ENCODE peak calls at places on chromosomes 5 and 9, in four cellular contexts. One of them, this sample, is unnamed.

GRCh38 chr5:178483620-178484019 is 106.6 kb downstream of the COL23A1 start:
- DNase-seq in GM12891: no peak
- DNase-seq in HepG2: no peak
- DNase-seq in H1: no peak
- DNase-seq in this sample: no peak

GRCh38 chr5:174063092-174063756 is 17.7 kb downstream of the NSG2 start:
- DNase-seq in GM12891: no peak
- DNase-seq in HepG2: no peak
- DNase-seq in H1: no peak
- DNase-seq in this sample: no peak

GRCh38 chr5:134130239-134130945 is 15.9 kb downstream of the TCF7 start:
- DNase-seq in GM12891: no peak
- DNase-seq in HepG2: no peak
- DNase-seq in H1: no peak
- DNase-seq in this sample: no peak

GRCh38 chr9:125529589-125530515 is 177.2 kb downstream of the MAPKAP1 start:
- DNase-seq in GM12891: no peak
- DNase-seq in HepG2: no peak
- DNase-seq in H1: no peak
- DNase-seq in this sample: no peak

GRCh38 chr9:116546711-116547581 is 140.2 kb upstream of the TRIM32 start:
- DNase-seq in GM12891: no peak
- DNase-seq in HepG2: peak; percentile 90
- DNase-seq in H1: no peak
- DNase-seq in this sample: no peak

GRCh38 chr9:132181796-132182521 is 20.1 kb downstream of the NTNG2 start:
- DNase-seq in GM12891: no peak
- DNase-seq in HepG2: no peak
- DNase-seq in H1: no peak
- DNase-seq in this sample: no peak

GRCh38 chr5:81393783-81394718 is at the start of gene ACOT12:
- DNase-seq in GM12891: peak; percentile 10
- DNase-seq in HepG2: no peak
- DNase-seq in H1: no peak
- DNase-seq in this sample: no peak

GRCh38 chr9:98775831-98776441 is 20.4 kb downstream of the ANKS6 start:
- DNase-seq in GM12891: peak; percentile 73
- DNase-seq in HepG2: peak; percentile 67
- DNase-seq in H1: no peak
- DNase-seq in this sample: peak; percentile 47

GRCh38 chr5:173645437-173645807 is 29.0 kb upstream of the BOD1 start:
- DNase-seq in GM12891: no peak
- DNase-seq in HepG2: peak; percentile 30
- DNase-seq in H1: peak; percentile 23
- DNase-seq in this sample: no peak

GRCh38 chr9:12232836-12233235 is 460.3 kb upstream of the TYRP1 start:
- DNase-seq in GM12891: no peak
- DNase-seq in HepG2: no peak
- DNase-seq in H1: no peak
- DNase-seq in this sample: no peak

GRCh38 chr5:135205616-135206349 is 171.8 kb upstream of the PITX1 start:
- DNase-seq in GM12891: no peak
- DNase-seq in HepG2: no peak
- DNase-seq in H1: no peak
- DNase-seq in this sample: no peak

GRCh38 chr5:111851616-111852015 is 94.6 kb upstream of the NREP start:
- DNase-seq in GM12891: no peak
- DNase-seq in HepG2: no peak
- DNase-seq in H1: no peak
- DNase-seq in this sample: no peak

GRCh38 chr5:173455599-173455957 is 127.4 kb upstream of the STC2 start:
- DNase-seq in GM12891: no peak
- DNase-seq in HepG2: no peak
- DNase-seq in H1: no peak
- DNase-seq in this sample: no peak

GRCh38 chr9:37906312-37907239 is 2.6 kb upstream of the SLC25A51 start:
- DNase-seq in GM12891: no peak
- DNase-seq in HepG2: no peak
- DNase-seq in H1: no peak
- DNase-seq in this sample: no peak

GRCh38 chr9:21684831-21685362 is 117.5 kb upstream of the MTAP start:
- DNase-seq in GM12891: no peak
- DNase-seq in HepG2: peak; percentile 57
- DNase-seq in H1: no peak
- DNase-seq in this sample: no peak

GRCh38 chr5:140734354-140734753 is 34.1 kb downstream of the ZMAT2 start:
- DNase-seq in GM12891: no peak
- DNase-seq in HepG2: peak; percentile 43
- DNase-seq in H1: no peak
- DNase-seq in this sample: no peak

GRCh38 chr9:75892168-75892901 is 1.9 kb downstream of the PCSK5 start:
- DNase-seq in GM12891: no peak
- DNase-seq in HepG2: no peak
- DNase-seq in H1: no peak
- DNase-seq in this sample: no peak

GRCh38 chr9:134778841-134779411 is 101.7 kb upstream of the FCN2 start:
- DNase-seq in GM12891: no peak
- DNase-seq in HepG2: peak; percentile 48
- DNase-seq in H1: peak; percentile 54
- DNase-seq in this sample: no peak

GRCh38 chr9:90044710-90045151 is 439.9 kb downstream of the GADD45G start:
- DNase-seq in GM12891: no peak
- DNase-seq in HepG2: peak; percentile 5
- DNase-seq in H1: no peak
- DNase-seq in this sample: no peak

GRCh38 chr5:173643964-173644363 is 27.5 kb upstream of the BOD1 start:
- DNase-seq in GM12891: peak; percentile 49
- DNase-seq in HepG2: no peak
- DNase-seq in H1: no peak
- DNase-seq in this sample: peak; percentile 55

GRCh38 chr5:36641416-36641815 is 35.0 kb downstream of the SLC1A3 start:
- DNase-seq in GM12891: no peak
- DNase-seq in HepG2: no peak
- DNase-seq in H1: no peak
- DNase-seq in this sample: no peak

GRCh38 chr9:134234687-134235359 is 70.5 kb upstream of the RNU6ATAC start:
- DNase-seq in GM12891: no peak
- DNase-seq in HepG2: no peak
- DNase-seq in H1: no peak
- DNase-seq in this sample: no peak

GRCh38 chr5:164504141-164504772 is 998.8 kb downstream of the MAT2B start:
- DNase-seq in GM12891: peak; percentile 1
- DNase-seq in HepG2: peak; percentile 34
- DNase-seq in H1: no peak
- DNase-seq in this sample: peak; percentile 0

GRCh38 chr9:92988215-92988731 is 41.0 kb downstream of the FGD3 start:
- DNase-seq in GM12891: no peak
- DNase-seq in HepG2: no peak
- DNase-seq in H1: no peak
- DNase-seq in this sample: no peak

GRCh38 chr5:127813633-127814171 is 110.5 kb downstream of the CCDC192 start:
- DNase-seq in GM12891: no peak
- DNase-seq in HepG2: no peak
- DNase-seq in H1: no peak
- DNase-seq in this sample: no peak

GRCh38 chr5:161051920-161052500 is 200.0 kb upstream of the ATP10B start:
- DNase-seq in GM12891: no peak
- DNase-seq in HepG2: no peak
- DNase-seq in H1: no peak
- DNase-seq in this sample: no peak

DNA sequence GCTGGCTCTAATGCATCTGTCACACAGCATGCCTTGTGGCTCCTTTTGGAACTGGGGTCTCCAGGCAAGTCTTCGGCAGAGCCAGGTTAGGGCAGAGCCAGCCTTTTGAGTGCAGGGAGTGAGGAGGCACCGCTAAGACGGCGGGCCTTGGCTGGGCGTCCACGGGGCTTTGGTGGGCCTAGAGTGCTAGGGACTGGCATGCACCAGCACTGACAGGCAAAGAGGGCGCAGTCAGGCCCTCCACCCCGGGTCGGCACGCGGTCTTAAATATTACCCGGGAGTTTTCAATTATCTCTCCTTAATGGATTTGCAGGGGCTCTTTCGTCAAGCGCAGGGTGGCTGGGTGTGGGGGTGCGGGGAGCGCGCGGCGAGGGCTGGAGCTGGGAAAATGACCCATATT is 444.4 kb downstream of the SPATA31A7 start:
- DNase-seq in GM12891: no peak
- DNase-seq in HepG2: no peak
- DNase-seq in H1: no peak
- DNase-seq in this sample: no peak
- TF ChIP-seq TAF1 in GM12891: no peak
- TF ChIP-seq TAF1 in HepG2: no peak
- TF ChIP-seq TAF1 in H1: no peak
- TF ChIP-seq TAF1 in this sample: no peak

GRCh38 chr9:33449715-33450114 is 2.3 kb upstream of the AQP3 start:
- DNase-seq in GM12891: no peak
- DNase-seq in HepG2: no peak
- DNase-seq in H1: no peak
- DNase-seq in this sample: no peak

GRCh38 chr9:33446507-33447403 is 638 bp downstream of the AQP3 start:
- DNase-seq in GM12891: peak; percentile 74
- DNase-seq in HepG2: peak; percentile 37
- DNase-seq in H1: no peak
- DNase-seq in this sample: peak; percentile 64

GRCh38 chr9:33445941-33446506 is 1.4 kb downstream of the AQP3 start:
- DNase-seq in GM12891: no peak
- DNase-seq in HepG2: no peak
- DNase-seq in H1: no peak
- DNase-seq in this sample: no peak

GRCh38 chr9:33448159-33448511 is 742 bp upstream of the AQP3 start:
- DNase-seq in GM12891: no peak
- DNase-seq in HepG2: no peak
- DNase-seq in H1: no peak
- DNase-seq in this sample: no peak

DNA sequence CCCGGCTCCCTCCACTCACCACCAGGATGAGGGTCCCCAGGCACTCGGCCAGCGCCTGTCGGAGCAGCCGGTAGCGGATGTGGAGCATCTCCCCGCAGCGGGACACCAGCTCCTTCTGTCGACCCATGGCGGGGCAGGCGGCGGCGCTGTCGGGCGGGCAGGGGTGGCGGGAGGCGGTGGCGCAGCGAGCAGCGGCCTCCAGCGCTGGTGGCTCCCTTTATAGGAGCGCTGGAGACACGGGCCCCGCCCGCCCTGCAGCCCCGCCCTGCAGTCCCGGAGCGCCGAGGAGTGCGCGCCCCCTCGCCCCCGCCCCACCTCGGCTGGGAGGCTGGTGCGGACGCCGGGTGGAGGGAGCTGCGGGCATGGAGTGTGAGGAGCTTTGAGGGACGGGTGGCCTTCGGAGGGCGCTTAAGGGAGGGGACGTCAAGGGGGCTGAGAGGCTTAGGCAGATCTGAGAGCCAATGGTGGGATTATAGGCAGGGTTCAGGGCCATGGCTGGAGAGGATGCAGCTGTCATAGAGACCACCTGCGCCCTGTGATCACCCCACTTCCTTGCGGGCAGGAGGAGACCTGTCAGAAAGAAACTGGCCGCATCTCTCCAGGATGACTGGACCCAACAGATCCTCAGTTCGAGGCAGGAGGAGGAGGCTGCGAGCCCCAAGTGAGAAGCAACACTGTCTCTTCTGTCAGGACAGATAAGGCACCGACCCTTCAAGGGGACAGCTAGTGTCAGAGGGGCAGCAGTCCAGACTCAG is at the start of gene AQP3:
- DNase-seq in GM12891: peak; percentile 52
- DNase-seq in HepG2: peak; percentile 11
- DNase-seq in H1: no peak
- DNase-seq in this sample: peak; percentile 58
- TF ChIP-seq POLR2A in GM12891: no peak
- TF ChIP-seq POLR2A in HepG2: no peak
- TF ChIP-seq POLR2A in H1: no peak
- TF ChIP-seq POLR2A in this sample: no peak

GRCh38 chr5:76737846-76738245 is 21.9 kb downstream of the F2R start:
- DNase-seq in GM12891: no peak
- DNase-seq in HepG2: no peak
- DNase-seq in H1: no peak
- DNase-seq in this sample: no peak
- TF ChIP-seq TAF1 in GM12891: no peak
- TF ChIP-seq TAF1 in HepG2: no peak
- TF ChIP-seq TAF1 in H1: no peak
- TF ChIP-seq TAF1 in this sample: no peak

GRCh38 chr5:3827624-3828023 is 232.0 kb downstream of the IRX1 start:
- DNase-seq in GM12891: no peak
- DNase-seq in HepG2: no peak
- DNase-seq in H1: no peak
- DNase-seq in this sample: no peak
- TF ChIP-seq POLR2A in GM12891: no peak
- TF ChIP-seq POLR2A in HepG2: no peak
- TF ChIP-seq POLR2A in H1: no peak
- TF ChIP-seq POLR2A in this sample: no peak

GRCh38 chr5:168810641-168811040 is 231.5 kb upstream of the PANK3 start:
- DNase-seq in GM12891: no peak
- DNase-seq in HepG2: no peak
- DNase-seq in H1: no peak
- DNase-seq in this sample: no peak

GRCh38 chr5:168803541-168803940 is 224.4 kb upstream of the PANK3 start:
- DNase-seq in GM12891: no peak
- DNase-seq in HepG2: no peak
- DNase-seq in H1: no peak
- DNase-seq in this sample: no peak

GRCh38 chr5:168809218-168809617 is 230.1 kb upstream of the PANK3 start:
- DNase-seq in GM12891: no peak
- DNase-seq in HepG2: no peak
- DNase-seq in H1: no peak
- DNase-seq in this sample: no peak

GRCh38 chr5:168807261-168807660 is 228.1 kb upstream of the PANK3 start:
- DNase-seq in GM12891: no peak
- DNase-seq in HepG2: no peak
- DNase-seq in H1: no peak
- DNase-seq in this sample: no peak

DNA sequence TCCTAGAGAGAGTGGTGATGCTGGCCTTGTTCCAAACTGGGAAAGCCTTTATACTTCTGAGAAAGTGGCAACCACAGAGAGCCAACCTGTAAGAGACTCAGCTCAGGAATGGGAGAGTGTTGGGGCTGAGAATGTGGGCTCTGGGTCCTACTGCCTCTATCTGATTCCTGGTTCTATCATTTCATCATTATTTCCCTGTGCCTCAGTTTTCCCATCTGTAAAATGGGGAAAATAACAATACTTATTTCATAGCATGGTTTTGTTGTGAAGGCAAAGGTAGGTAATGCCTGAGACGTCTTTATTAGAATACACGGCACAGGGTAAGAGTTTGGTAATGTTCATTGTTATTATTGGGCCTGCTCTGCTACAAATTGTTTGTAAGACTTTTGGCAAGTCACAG is 229.0 kb upstream of the PANK3 start:
- DNase-seq in GM12891: no peak
- DNase-seq in HepG2: no peak
- DNase-seq in H1: no peak
- DNase-seq in this sample: no peak
- TF ChIP-seq TAF1 in GM12891: no peak
- TF ChIP-seq TAF1 in HepG2: no peak
- TF ChIP-seq TAF1 in H1: no peak
- TF ChIP-seq TAF1 in this sample: no peak

This sample was measured in GM12892.